ENCODE peak calls at places on chromosomes 6 and 20, in four cellular contexts. One of them, this sample, is unnamed.

GRCh38 chr20:63009988-63010769 is 3.4 kb upstream of the BHLHE23 start:
- DNase-seq in memory B cell: peak
- DNase-seq in activated naive CD4-positive, alpha-beta T cell treated with anti-CD3 and anti-CD28 coated beads, Interleukin-2, amount 10 ng/mL, durations not matched to agents 7 days and 5 days: peak
- DNase-seq in H1: no peak
- DNase-seq in this sample: peak

GRCh38 chr6:106847116-106847515 is 127.4 kb downstream of the CD24 start:
- DNase-seq in memory B cell: no peak
- DNase-seq in activated naive CD4-positive, alpha-beta T cell treated with anti-CD3 and anti-CD28 coated beads, Interleukin-2, amount 10 ng/mL, durations not matched to agents 7 days and 5 days: no peak
- DNase-seq in H1: no peak
- DNase-seq in this sample: no peak

GRCh38 chr6:37053683-37054082 is 48.2 kb downstream of the FGD2 start:
- DNase-seq in memory B cell: no peak
- DNase-seq in activated naive CD4-positive, alpha-beta T cell treated with anti-CD3 and anti-CD28 coated beads, Interleukin-2, amount 10 ng/mL, durations not matched to agents 7 days and 5 days: no peak
- DNase-seq in H1: no peak
- DNase-seq in this sample: no peak

GRCh38 chr6:122853259-122853995 is 64.4 kb downstream of the SMPDL3A start:
- DNase-seq in memory B cell: no peak
- DNase-seq in activated naive CD4-positive, alpha-beta T cell treated with anti-CD3 and anti-CD28 coated beads, Interleukin-2, amount 10 ng/mL, durations not matched to agents 7 days and 5 days: no peak
- DNase-seq in H1: no peak
- DNase-seq in this sample: no peak

GRCh38 chr6:150272264-150272975 is 96.4 kb upstream of the IYD start:
- DNase-seq in memory B cell: no peak
- DNase-seq in activated naive CD4-positive, alpha-beta T cell treated with anti-CD3 and anti-CD28 coated beads, Interleukin-2, amount 10 ng/mL, durations not matched to agents 7 days and 5 days: no peak
- DNase-seq in H1: no peak
- DNase-seq in this sample: no peak

GRCh38 chr6:169959129-169960002 is 207.9 kb downstream of the ERMARD start:
- DNase-seq in memory B cell: peak
- DNase-seq in activated naive CD4-positive, alpha-beta T cell treated with anti-CD3 and anti-CD28 coated beads, Interleukin-2, amount 10 ng/mL, durations not matched to agents 7 days and 5 days: peak
- DNase-seq in H1: no peak
- DNase-seq in this sample: peak

GRCh38 chr6:34938268-34938667 is 49.2 kb downstream of the ANKS1A start:
- DNase-seq in memory B cell: no peak
- DNase-seq in activated naive CD4-positive, alpha-beta T cell treated with anti-CD3 and anti-CD28 coated beads, Interleukin-2, amount 10 ng/mL, durations not matched to agents 7 days and 5 days: no peak
- DNase-seq in H1: no peak
- DNase-seq in this sample: no peak

GRCh38 chr6:111572216-111572706 is 33.4 kb downstream of the TRAF3IP2 start:
- DNase-seq in memory B cell: no peak
- DNase-seq in activated naive CD4-positive, alpha-beta T cell treated with anti-CD3 and anti-CD28 coated beads, Interleukin-2, amount 10 ng/mL, durations not matched to agents 7 days and 5 days: no peak
- DNase-seq in H1: no peak
- DNase-seq in this sample: no peak

GRCh38 chr20:18414140-18414539 is 52.7 kb downstream of the DZANK1 start:
- DNase-seq in memory B cell: no peak
- DNase-seq in activated naive CD4-positive, alpha-beta T cell treated with anti-CD3 and anti-CD28 coated beads, Interleukin-2, amount 10 ng/mL, durations not matched to agents 7 days and 5 days: no peak
- DNase-seq in H1: no peak
- DNase-seq in this sample: no peak

GRCh38 chr6:85127696-85128225 is 322.1 kb upstream of the NT5E start:
- DNase-seq in memory B cell: no peak
- DNase-seq in activated naive CD4-positive, alpha-beta T cell treated with anti-CD3 and anti-CD28 coated beads, Interleukin-2, amount 10 ng/mL, durations not matched to agents 7 days and 5 days: no peak
- DNase-seq in H1: no peak
- DNase-seq in this sample: no peak

GRCh38 chr6:37137881-37138568 is 31.9 kb upstream of the PIM1 start:
- DNase-seq in memory B cell: no peak
- DNase-seq in activated naive CD4-positive, alpha-beta T cell treated with anti-CD3 and anti-CD28 coated beads, Interleukin-2, amount 10 ng/mL, durations not matched to agents 7 days and 5 days: no peak
- DNase-seq in H1: peak
- DNase-seq in this sample: no peak

GRCh38 chr6:110999634-111000270 is 17.9 kb downstream of the RPF2 start:
- DNase-seq in memory B cell: no peak
- DNase-seq in activated naive CD4-positive, alpha-beta T cell treated with anti-CD3 and anti-CD28 coated beads, Interleukin-2, amount 10 ng/mL, durations not matched to agents 7 days and 5 days: no peak
- DNase-seq in H1: no peak
- DNase-seq in this sample: no peak

GRCh38 chr6:95841560-95841959 is 174.2 kb upstream of the FUT9 start:
- DNase-seq in memory B cell: no peak
- DNase-seq in activated naive CD4-positive, alpha-beta T cell treated with anti-CD3 and anti-CD28 coated beads, Interleukin-2, amount 10 ng/mL, durations not matched to agents 7 days and 5 days: no peak
- DNase-seq in H1: no peak
- DNase-seq in this sample: no peak

GRCh38 chr6:149134531-149134933 is 183.0 kb upstream of the TAB2 start:
- DNase-seq in memory B cell: no peak
- DNase-seq in activated naive CD4-positive, alpha-beta T cell treated with anti-CD3 and anti-CD28 coated beads, Interleukin-2, amount 10 ng/mL, durations not matched to agents 7 days and 5 days: no peak
- DNase-seq in H1: no peak
- DNase-seq in this sample: no peak

GRCh38 chr6:157410088-157410487 is 29.1 kb downstream of the ZDHHC14 start:
- DNase-seq in memory B cell: no peak
- DNase-seq in activated naive CD4-positive, alpha-beta T cell treated with anti-CD3 and anti-CD28 coated beads, Interleukin-2, amount 10 ng/mL, durations not matched to agents 7 days and 5 days: no peak
- DNase-seq in H1: no peak
- DNase-seq in this sample: no peak

GRCh38 chr6:126773122-126773805 is 345.2 kb upstream of the RSPO3 start:
- DNase-seq in memory B cell: no peak
- DNase-seq in activated naive CD4-positive, alpha-beta T cell treated with anti-CD3 and anti-CD28 coated beads, Interleukin-2, amount 10 ng/mL, durations not matched to agents 7 days and 5 days: no peak
- DNase-seq in H1: no peak
- DNase-seq in this sample: no peak

GRCh38 chr6:11663519-11663918 is 115.1 kb downstream of the ADTRP start:
- DNase-seq in memory B cell: no peak
- DNase-seq in activated naive CD4-positive, alpha-beta T cell treated with anti-CD3 and anti-CD28 coated beads, Interleukin-2, amount 10 ng/mL, durations not matched to agents 7 days and 5 days: no peak
- DNase-seq in H1: no peak
- DNase-seq in this sample: no peak

GRCh38 chr6:43922423-43923375 is 152.7 kb downstream of the VEGFA start:
- DNase-seq in memory B cell: no peak
- DNase-seq in activated naive CD4-positive, alpha-beta T cell treated with anti-CD3 and anti-CD28 coated beads, Interleukin-2, amount 10 ng/mL, durations not matched to agents 7 days and 5 days: no peak
- DNase-seq in H1: no peak
- DNase-seq in this sample: no peak

GRCh38 chr20:45097485-45098095 is 3.3 kb downstream of the KCNS1 start:
- DNase-seq in memory B cell: peak
- DNase-seq in activated naive CD4-positive, alpha-beta T cell treated with anti-CD3 and anti-CD28 coated beads, Interleukin-2, amount 10 ng/mL, durations not matched to agents 7 days and 5 days: peak
- DNase-seq in H1: no peak
- DNase-seq in this sample: peak

GRCh38 chr6:27297857-27298730 is 14.0 kb downstream of the POM121L2 start:
- DNase-seq in memory B cell: no peak
- DNase-seq in activated naive CD4-positive, alpha-beta T cell treated with anti-CD3 and anti-CD28 coated beads, Interleukin-2, amount 10 ng/mL, durations not matched to agents 7 days and 5 days: no peak
- DNase-seq in H1: no peak
- DNase-seq in this sample: peak

GRCh38 chr6:44177691-44178423 is 19.2 kb downstream of the CAPN11 start:
- DNase-seq in memory B cell: no peak
- DNase-seq in activated naive CD4-positive, alpha-beta T cell treated with anti-CD3 and anti-CD28 coated beads, Interleukin-2, amount 10 ng/mL, durations not matched to agents 7 days and 5 days: no peak
- DNase-seq in H1: no peak
- DNase-seq in this sample: no peak

GRCh38 chr20:21702553-21703467 is 2.7 kb upstream of the PAX1 start:
- DNase-seq in memory B cell: no peak
- DNase-seq in activated naive CD4-positive, alpha-beta T cell treated with anti-CD3 and anti-CD28 coated beads, Interleukin-2, amount 10 ng/mL, durations not matched to agents 7 days and 5 days: peak
- DNase-seq in H1: no peak
- DNase-seq in this sample: peak

GRCh38 chr20:45407783-45408645 is at the start of gene DBNDD2:
- DNase-seq in memory B cell: no peak
- DNase-seq in activated naive CD4-positive, alpha-beta T cell treated with anti-CD3 and anti-CD28 coated beads, Interleukin-2, amount 10 ng/mL, durations not matched to agents 7 days and 5 days: no peak
- DNase-seq in H1: no peak
- DNase-seq in this sample: peak

GRCh38 chr6:110625883-110626282 is 149.5 kb upstream of the SLC22A16 start:
- DNase-seq in memory B cell: no peak
- DNase-seq in activated naive CD4-positive, alpha-beta T cell treated with anti-CD3 and anti-CD28 coated beads, Interleukin-2, amount 10 ng/mL, durations not matched to agents 7 days and 5 days: no peak
- DNase-seq in H1: no peak
- DNase-seq in this sample: no peak

GRCh38 chr6:149080511-149080910 is 237.0 kb upstream of the TAB2 start:
- DNase-seq in memory B cell: no peak
- DNase-seq in activated naive CD4-positive, alpha-beta T cell treated with anti-CD3 and anti-CD28 coated beads, Interleukin-2, amount 10 ng/mL, durations not matched to agents 7 days and 5 days: no peak
- DNase-seq in H1: no peak
- DNase-seq in this sample: no peak

GRCh38 chr6:36195471-36196048 is 984 bp upstream of the BRPF3 start:
- DNase-seq in memory B cell: no peak
- DNase-seq in activated naive CD4-positive, alpha-beta T cell treated with anti-CD3 and anti-CD28 coated beads, Interleukin-2, amount 10 ng/mL, durations not matched to agents 7 days and 5 days: no peak
- DNase-seq in H1: no peak
- DNase-seq in this sample: no peak

GRCh38 chr20:5654557-5654956 is 95.6 kb upstream of the SHLD1 start:
- DNase-seq in memory B cell: no peak
- DNase-seq in activated naive CD4-positive, alpha-beta T cell treated with anti-CD3 and anti-CD28 coated beads, Interleukin-2, amount 10 ng/mL, durations not matched to agents 7 days and 5 days: no peak
- DNase-seq in H1: no peak
- DNase-seq in this sample: no peak

GRCh38 chr6:12851123-12851695 is 134.6 kb downstream of the PHACTR1 start:
- DNase-seq in memory B cell: no peak
- DNase-seq in activated naive CD4-positive, alpha-beta T cell treated with anti-CD3 and anti-CD28 coated beads, Interleukin-2, amount 10 ng/mL, durations not matched to agents 7 days and 5 days: no peak
- DNase-seq in H1: no peak
- DNase-seq in this sample: no peak

GRCh38 chr6:132132420-132132819 is 181.2 kb upstream of the CCN2 start:
- DNase-seq in memory B cell: no peak
- DNase-seq in activated naive CD4-positive, alpha-beta T cell treated with anti-CD3 and anti-CD28 coated beads, Interleukin-2, amount 10 ng/mL, durations not matched to agents 7 days and 5 days: no peak
- DNase-seq in H1: no peak
- DNase-seq in this sample: no peak

GRCh38 chr6:16704706-16705402 is 56.4 kb downstream of the ATXN1 start:
- DNase-seq in memory B cell: no peak
- DNase-seq in activated naive CD4-positive, alpha-beta T cell treated with anti-CD3 and anti-CD28 coated beads, Interleukin-2, amount 10 ng/mL, durations not matched to agents 7 days and 5 days: peak
- DNase-seq in H1: no peak
- DNase-seq in this sample: peak

This sample was measured in stimulated activated naive CD8-positive, alpha-beta T cell treated with anti-CD3 and anti-CD28 coated beads, Interleukin-15, Interleukin-2, amounts not matched to agents 100 U/mL and 50 U/mL, for 24 hours.